ENCODE peak calls at places on chromosomes 6 and 20, in seven cellular contexts. L, O, E, X, K, S and N are unnamed samples.

GRCh38 chr20:57895161-57895855 is 185.5 kb upstream of the PMEPA1 start:
- DNase-seq in L (no peak), O (no peak), E (no peak), X (no peak), K (peak), S (no peak), N (no peak)

GRCh38 chr20:24522452-24523330 is 53.3 kb downstream of the SYNDIG1 start:
- DNase-seq in L (no peak), O (no peak), E (no peak), X (no peak), K (no peak), S (no peak), N (no peak)

GRCh38 chr6:3381233-3382065 is 75.4 kb downstream of the SLC22A23 start:
- DNase-seq in L (no peak), O (no peak), E (no peak), X (no peak), K (no peak), S (no peak), N (peak)

GRCh38 chr6:49839957-49840356 is 26.4 kb downstream of the CRISP1 start:
- DNase-seq in L (no peak), O (no peak), E (no peak), X (no peak), K (no peak), S (no peak), N (peak)

GRCh38 chr20:63628246-63628975 is 1.5 kb upstream of the GMEB2 start:
- DNase-seq in L (peak), O (no peak), E (peak), X (peak), K (peak), S (no peak), N (peak)

GRCh38 chr6:150269857-150270223 is 99.0 kb upstream of the IYD start:
- DNase-seq in L (peak), O (peak), E (peak), X (no peak), K (no peak), S (no peak), N (no peak)

GRCh38 chr6:151773382-151773781 is 34.1 kb upstream of the ESR1 start:
- DNase-seq in L (no peak), O (no peak), E (no peak), X (no peak), K (no peak), S (no peak), N (no peak)

GRCh38 chr20:44495257-44495656 is 19.6 kb downstream of the TTPAL start:
- DNase-seq in L (no peak), O (no peak), E (peak), X (no peak), K (no peak), S (peak), N (peak)

GRCh38 chr20:56893206-56893605 is 264.1 kb downstream of the TFAP2C start:
- DNase-seq in L (no peak), O (no peak), E (no peak), X (no peak), K (no peak), S (no peak), N (no peak)

GRCh38 chr6:87373377-87373776 is 28.8 kb downstream of the C6orf163 start:
- DNase-seq in L (no peak), O (no peak), E (no peak), X (no peak), K (no peak), S (no peak), N (no peak)

GRCh38 chr20:62030834-62031434 is 34.7 kb downstream of the TAF4 start:
- DNase-seq in L (no peak), O (no peak), E (no peak), X (no peak), K (no peak), S (no peak), N (no peak)

GRCh38 chr20:6636209-6637159 is 131.0 kb upstream of the BMP2 start:
- DNase-seq in L (no peak), O (no peak), E (peak), X (peak), K (no peak), S (no peak), N (peak)

GRCh38 chr6:42366011-42366705 is 85.6 kb downstream of the TRERF1 start:
- DNase-seq in L (no peak), O (no peak), E (no peak), X (no peak), K (no peak), S (no peak), N (no peak)

GRCh38 chr20:47660983-47661711 is 124.1 kb downstream of the SULF2 start:
- DNase-seq in L (no peak), O (no peak), E (no peak), X (no peak), K (no peak), S (no peak), N (no peak)

GRCh38 chr20:4152696-4153235 is 137.4 kb upstream of the RNF24 start:
- DNase-seq in L (no peak), O (no peak), E (no peak), X (no peak), K (no peak), S (no peak), N (no peak)

GRCh38 chr20:6711950-6712634 is 55.4 kb upstream of the BMP2 start:
- DNase-seq in L (no peak), O (no peak), E (no peak), X (no peak), K (no peak), S (no peak), N (no peak)

GRCh38 chr6:166813461-166813860 is 142.9 kb downstream of the RNASET2 start:
- DNase-seq in L (no peak), O (no peak), E (no peak), X (no peak), K (no peak), S (no peak), N (no peak)

GRCh38 chr6:63997217-63997616 is 361.6 kb downstream of the PHF3 start:
- DNase-seq in L (no peak), O (no peak), E (no peak), X (no peak), K (no peak), S (no peak), N (no peak)
- TF ChIP-seq POLR2A in L (no peak), O (no peak), E (no peak), X (no peak), K (no peak), S (no peak), N (no peak)

GRCh38 chr6:34393191-34393967 is 910 bp upstream of the NUDT3 start:
- DNase-seq in L (no peak), O (no peak), E (no peak), X (no peak), K (no peak), S (no peak), N (no peak)

GRCh38 chr6:34391023-34391485 is 1.4 kb downstream of the NUDT3 start:
- DNase-seq in L (no peak), O (no peak), E (peak), X (peak), K (peak), S (peak), N (peak)

GRCh38 chr6:34390531-34391013 is 1.9 kb downstream of the NUDT3 start:
- DNase-seq in L (no peak), O (no peak), E (no peak), X (no peak), K (no peak), S (no peak), N (peak)

GRCh38 chr6:34392497-34393190 is at the start of gene NUDT3:
- DNase-seq in L (peak), O (peak), E (peak), X (peak), K (peak), S (peak), N (peak)

DNA sequence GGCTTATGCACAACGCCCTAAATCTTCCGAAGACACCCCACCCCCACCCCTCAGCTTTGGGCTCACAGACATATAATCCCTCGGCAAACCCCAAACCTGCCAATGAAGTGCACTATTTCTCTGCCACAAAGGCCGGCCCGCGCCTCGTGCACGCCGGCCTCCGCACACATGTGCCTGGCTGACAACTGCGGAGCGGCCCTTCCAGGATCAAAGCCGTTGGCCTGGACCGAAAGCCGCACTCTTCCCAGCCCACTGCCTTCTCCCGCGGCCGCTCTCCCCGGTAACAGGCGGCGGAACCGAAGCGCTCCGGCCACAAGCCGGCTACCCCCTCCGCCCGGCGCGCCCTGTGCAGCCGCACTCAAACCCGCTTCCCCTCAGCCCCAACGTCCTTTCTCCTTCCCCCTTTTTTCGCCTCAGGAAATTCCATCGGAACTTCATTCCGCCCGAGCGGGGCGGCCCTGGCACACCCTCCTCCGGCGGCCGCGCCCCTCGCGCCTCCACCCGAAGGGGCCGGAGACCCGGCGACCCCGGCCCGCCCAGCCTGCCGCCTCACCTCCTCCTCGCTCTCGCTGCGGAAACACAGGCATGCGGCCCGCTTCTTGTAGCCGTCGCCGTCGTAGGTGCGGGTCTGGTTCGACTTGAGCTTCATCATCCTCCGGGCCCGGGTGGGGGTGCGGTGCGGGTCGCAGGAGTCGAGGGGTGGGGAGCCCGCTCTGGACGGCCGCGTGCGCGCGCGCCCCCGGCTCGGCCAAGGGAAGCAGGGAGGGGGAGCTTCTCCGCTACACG is 565 bp downstream of the NUDT3 start:
- DNase-seq in L (no peak), O (peak), E (peak), X (peak), K (peak), S (peak), N (peak)
- TF ChIP-seq POLR2A in L (no peak), O (peak), E (peak), X (peak), K (no peak), S (peak), N (peak)

GRCh38 chr6:15248451-15249370 is 2.8 kb downstream of the JARID2 start:
- DNase-seq in L (peak), O (peak), E (peak), X (peak), K (peak), S (peak), N (peak)
- TF ChIP-seq POLR2A in L (no peak), O (peak), E (peak), X (peak), K (no peak), S (peak), N (peak)

DNA sequence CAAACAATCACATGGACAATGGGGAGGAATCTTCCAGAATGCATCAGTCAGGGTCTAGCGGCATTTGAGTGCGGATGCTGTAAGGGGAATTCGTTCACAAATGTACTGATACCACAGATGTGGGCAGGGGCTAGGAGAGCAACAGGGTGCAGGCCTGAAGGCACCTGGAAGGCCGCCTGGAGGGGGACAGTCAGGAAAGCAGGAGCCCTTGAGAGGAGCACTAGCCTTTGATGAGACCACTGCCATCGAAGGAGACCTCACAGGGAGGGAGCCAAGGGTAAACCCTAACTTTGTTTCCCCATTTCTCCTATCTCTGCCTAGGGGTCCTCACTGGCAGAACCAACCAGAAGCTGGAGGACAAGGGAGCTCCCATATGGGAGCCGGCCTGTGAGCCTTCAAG is 38.2 kb downstream of the MYB start:
- DNase-seq in L (no peak), O (no peak), E (no peak), X (no peak), K (no peak), S (no peak), N (no peak)
- TF ChIP-seq POLR2A in L (no peak), O (no peak), E (no peak), X (no peak), K (no peak), S (no peak), N (no peak)

DNA sequence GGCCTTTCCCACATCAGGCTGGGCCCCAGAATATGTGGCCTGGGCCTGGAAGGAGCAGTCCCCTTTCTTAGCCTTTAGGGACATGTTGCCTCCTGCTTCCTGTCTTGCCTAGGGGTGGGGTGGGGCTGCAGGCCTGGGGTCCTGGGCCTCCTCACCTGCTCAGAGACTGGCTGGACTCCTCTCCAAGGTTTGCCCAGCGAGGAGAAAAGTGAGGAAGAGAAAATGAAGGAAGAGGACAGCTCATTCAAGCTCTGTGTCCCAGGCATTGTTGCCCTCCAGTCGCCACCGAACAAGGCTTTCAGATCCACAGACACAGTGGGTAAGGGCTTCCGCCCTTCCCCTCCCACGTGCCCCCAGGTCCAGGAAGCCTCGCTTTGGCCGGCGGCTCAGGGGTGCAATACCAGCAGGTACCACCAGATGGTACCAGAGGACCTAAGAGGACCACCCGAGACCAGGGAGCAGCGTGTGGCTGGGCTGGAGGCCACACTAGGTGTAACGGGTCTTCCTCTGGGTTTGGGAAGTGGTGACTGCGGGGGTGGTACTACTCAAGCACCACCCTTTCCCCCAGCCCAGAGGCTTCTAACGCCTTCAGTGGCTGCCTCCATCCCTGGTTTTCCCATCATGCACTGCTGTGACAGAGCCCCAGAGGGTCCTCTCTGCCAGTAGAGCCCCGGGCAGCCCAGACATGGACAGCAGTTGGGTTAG is 5.5 kb upstream of the BAK1 start:
- DNase-seq in L (peak), O (peak), E (peak), X (peak), K (peak), S (peak), N (peak)
- TF ChIP-seq POLR2A in L (no peak), O (no peak), E (no peak), X (no peak), K (no peak), S (no peak), N (no peak)

GRCh38 chr6:168128006-168128630 is 49.1 kb upstream of the FRMD1 start:
- DNase-seq in L (no peak), O (no peak), E (no peak), X (peak), K (no peak), S (no peak), N (no peak)
- TF ChIP-seq POLR2A in L (no peak), O (no peak), E (no peak), X (no peak), K (no peak), S (no peak), N (no peak)